ENCODE peak calls at places on chromosome 11, in five cellular contexts. H is activated CD4-positive, CD25-positive, alpha-beta regulatory T cell; S is neuronal stem cell; A is stimulated activated naive CD8-positive, alpha-beta T cell treated with anti-CD3 and anti-CD28 coated beads, Interleukin-15, amount 100 ng/mL, for 72 hours; J is IMR-90. O is an unnamed sample.

GRCh38 chr11:37006563-37006962 is 408.5 kb upstream of the RAG2 start:
- DNase-seq in S (no peak), J (no peak), H (no peak), A (no peak), O (no peak)

GRCh38 chr11:10490032-10490397 is 35.0 kb downstream of the AMPD3 start:
- DNase-seq in H (no peak), J (no peak), A (no peak), S (no peak), O (no peak)

GRCh38 chr11:71342951-71343827 is 90.8 kb upstream of the SHANK2 start:
- DNase-seq in H (no peak), S (peak; percentile 44), A (no peak), J (peak; percentile 15), O (peak; percentile 26)

GRCh38 chr11:94153320-94153719 is 24.7 kb downstream of the PANX1 start:
- DNase-seq in H (no peak), J (no peak), S (no peak), A (no peak), O (no peak)

GRCh38 chr11:59556883-59557205 is 45.5 kb downstream of the OR4D9 start:
- DNase-seq in A (no peak), J (no peak), H (no peak), S (no peak), O (peak; percentile 49)

GRCh38 chr11:76601712-76602111 is 68.8 kb downstream of the LRRC32 start:
- DNase-seq in H (no peak), A (no peak), J (no peak), S (no peak), O (no peak)

GRCh38 chr11:116126540-116126939 is 622.3 kb upstream of the CADM1 start:
- DNase-seq in H (no peak), J (no peak), S (no peak), A (no peak), O (no peak)

GRCh38 chr11:45180158-45180887 is 33.9 kb downstream of the PRDM11 start:
- DNase-seq in H (no peak), S (peak; percentile 49), J (no peak), A (peak; percentile 16), O (no peak)

GRCh38 chr11:88280673-88281316 is 56.7 kb downstream of the CTSC start:
- DNase-seq in H (no peak), A (no peak), S (no peak), J (no peak), O (no peak)

GRCh38 chr11:9616042-9616640 is 42.7 kb downstream of the WEE1 start:
- DNase-seq in J (peak; percentile 59), A (no peak), H (no peak), S (no peak), O (no peak)

GRCh38 chr11:3956038-3956437 is 100.6 kb downstream of the STIM1 start:
- DNase-seq in S (no peak), H (no peak), A (no peak), J (no peak), O (no peak)

GRCh38 chr11:6693342-6694228 is 10.4 kb upstream of the MRPL17 start:
- DNase-seq in A (peak; percentile 29), S (no peak), H (no peak), J (peak; percentile 84), O (peak; percentile 82)

GRCh38 chr11:92886243-92886905 is 83.1 kb upstream of the MTNR1B start:
- DNase-seq in H (no peak), J (peak; percentile 61), S (peak; percentile 64), A (peak; percentile 7), O (peak; percentile 59)

GRCh38 chr11:116037851-116038250 is 533.6 kb upstream of the CADM1 start:
- DNase-seq in H (no peak), J (no peak), S (no peak), A (no peak), O (no peak)

GRCh38 chr11:34475656-34476055 is 36.9 kb downstream of the CAT start:
- DNase-seq in H (no peak), J (no peak), S (no peak), A (no peak), O (no peak)

GRCh38 chr11:3939651-3940190 is 84.3 kb downstream of the STIM1 start:
- DNase-seq in H (no peak), A (no peak), S (no peak), J (peak; percentile 74), O (peak; percentile 80)

GRCh38 chr11:61607426-61607825 is 26.6 kb upstream of the SYT7 start:
- DNase-seq in J (peak; percentile 19), S (no peak), A (no peak), H (no peak), O (no peak)

GRCh38 chr11:76615950-76616349 is 54.6 kb downstream of the LRRC32 start:
- DNase-seq in J (peak; percentile 38), H (no peak), A (no peak), S (no peak), O (no peak)

GRCh38 chr11:100562102-100562501 is 125.0 kb upstream of the ARHGAP42 start:
- DNase-seq in H (no peak), S (no peak), J (peak; percentile 86), A (no peak), O (peak; percentile 80)

GRCh38 chr11:61972796-61973602 is 5.6 kb upstream of the FTH1 start:
- DNase-seq in J (peak; percentile 91), A (no peak), S (no peak), H (no peak), O (no peak)

GRCh38 chr11:94740083-94740974 is 27.8 kb upstream of the AMOTL1 start:
- DNase-seq in H (no peak), S (peak; percentile 54), J (no peak), A (peak; percentile 2), O (no peak)

GRCh38 chr11:57499413-57499982 is 16.0 kb downstream of the SLC43A1 start:
- DNase-seq in S (peak; percentile 91), A (peak; percentile 40), J (peak; percentile 82), H (no peak), O (peak; percentile 97)

GRCh38 chr11:133903875-133904817 is 52.6 kb downstream of the IGSF9B start:
- DNase-seq in J (no peak), H (no peak), A (no peak), S (no peak), O (no peak)

GRCh38 chr11:75449271-75449670 is 16.3 kb upstream of the KLHL35 start:
- DNase-seq in J (no peak), A (no peak), H (no peak), S (no peak), O (no peak)